ENCODE peak calls at places on chromosomes 11 and 22, in eight cellular contexts. M is brain microvascular endothelial cell, K is astrocyte, S is tibial nerve, P is hepatocyte, O is RWPE1, E is bronchial epithelial cell, Z is fibroblast of mammary gland. T is an unnamed sample.

GRCh38 chr11:127986073-127986472 is 601.3 kb downstream of the ETS1 start:
- DNase-seq in M (no peak), K (no peak), S (no peak), P (no peak), O (no peak), E (no peak), Z (no peak), T (no peak)

GRCh38 chr11:125514336-125515101 is 18.5 kb upstream of the FEZ1 start:
- DNase-seq in M (peak; percentile 75), K (peak; percentile 85), S (peak; percentile 29), P (peak; percentile 38), O (peak; percentile 71), E (peak; percentile 99), Z (peak; percentile 15), T (peak; percentile 72)

GRCh38 chr11:76637491-76638266 is 32.9 kb downstream of the LRRC32 start:
- DNase-seq in M (no peak), K (no peak), S (peak; percentile 53), P (peak; percentile 2), O (no peak), E (no peak), Z (no peak), T (no peak)

GRCh38 chr11:46290598-46291309 is 13.3 kb downstream of the CREB3L1 start:
- DNase-seq in M (peak; percentile 94), K (peak; percentile 94), S (peak; percentile 95), P (peak; percentile 98), O (no peak), E (peak; percentile 35), Z (peak; percentile 98), T (peak; percentile 91)

GRCh38 chr11:24155792-24156191 is 341.1 kb upstream of the LUZP2 start:
- DNase-seq in M (no peak), K (no peak), S (no peak), P (no peak), O (no peak), E (no peak), Z (no peak), T (peak; percentile 1)

GRCh38 chr22:42697542-42698013 is 23.1 kb downstream of the A4GALT start:
- DNase-seq in M (peak; percentile 77), K (peak; percentile 77), S (peak; percentile 29), P (peak; percentile 79), O (peak; percentile 68), E (peak; percentile 87), Z (peak; percentile 88), T (peak; percentile 94)

GRCh38 chr22:27801616-27802388 is at the start of gene MN1:
- DNase-seq in M (no peak), K (no peak), S (peak; percentile 64), P (peak; percentile 55), O (peak; percentile 57), E (peak; percentile 29), Z (peak; percentile 26), T (no peak)

GRCh38 chr11:20864628-20865027 is 195.2 kb downstream of the NELL1 start:
- DNase-seq in M (no peak), K (no peak), S (no peak), P (no peak), O (no peak), E (no peak), Z (no peak), T (no peak)

GRCh38 chr11:125373426-125374391 is 122.4 kb downstream of the FEZ1 start:
- DNase-seq in M (peak; percentile 61), K (peak; percentile 58), S (no peak), P (no peak), O (no peak), E (no peak), Z (no peak), T (no peak)

GRCh38 chr11:105609341-105609781 is 512 bp upstream of the GRIA4 start:
- DNase-seq in M (peak; percentile 28), K (no peak), S (no peak), P (peak; percentile 50), O (peak; percentile 34), E (peak; percentile 23), Z (peak; percentile 5), T (peak; percentile 57)

GRCh38 chr11:72350752-72351151 is 83.6 kb downstream of the CLPB start:
- DNase-seq in M (no peak), K (no peak), S (no peak), P (no peak), O (no peak), E (no peak), Z (peak; percentile 12), T (no peak)

GRCh38 chr11:29962243-29962642 is 54.6 kb downstream of the KCNA4 start:
- DNase-seq in M (no peak), K (no peak), S (no peak), P (peak; percentile 7), O (no peak), E (peak; percentile 11), Z (peak; percentile 2), T (peak; percentile 21)

GRCh38 chr22:32206774-32207758 is 2.2 kb upstream of the RFPL2 start:
- DNase-seq in M (peak; percentile 2), K (no peak), S (no peak), P (peak; percentile 39), O (no peak), E (peak; percentile 38), Z (peak; percentile 14), T (peak; percentile 62)

GRCh38 chr22:28002863-28003565 is 84.0 kb upstream of the PITPNB start:
- DNase-seq in M (no peak), K (no peak), S (no peak), P (no peak), O (peak; percentile 26), E (peak; percentile 62), Z (peak; percentile 38), T (peak; percentile 51)

GRCh38 chr11:63937713-63938480 is 905 bp upstream of the NAA40 start:
- DNase-seq in M (no peak), K (no peak), S (no peak), P (no peak), O (peak; percentile 67), E (no peak), Z (no peak), T (peak; percentile 50)

GRCh38 chr11:70908223-70908622 is 344.2 kb downstream of the SHANK2 start:
- DNase-seq in M (no peak), K (no peak), S (no peak), P (no peak), O (no peak), E (no peak), Z (no peak), T (no peak)

GRCh38 chr11:2102132-2102882 is 36.9 kb downstream of the IGF2 start:
- DNase-seq in M (no peak), K (no peak), S (no peak), P (no peak), O (no peak), E (no peak), Z (no peak), T (no peak)

GRCh38 chr11:3773180-3773579 is 24.2 kb downstream of the NUP98 start:
- DNase-seq in M (no peak), K (no peak), S (no peak), P (no peak), O (no peak), E (no peak), Z (no peak), T (no peak)

GRCh38 chr11:3781423-3781822 is 15.9 kb downstream of the NUP98 start:
- DNase-seq in M (no peak), K (peak; percentile 36), S (no peak), P (no peak), O (peak; percentile 7), E (peak; percentile 64), Z (peak; percentile 54), T (peak; percentile 54)

GRCh38 chr11:3775761-3776406 is 21.5 kb downstream of the NUP98 start:
- DNase-seq in M (no peak), K (no peak), S (no peak), P (no peak), O (no peak), E (no peak), Z (peak; percentile 26), T (no peak)
- TF ChIP-seq CTCF in M (no peak), K (no peak), S (no peak), P (no peak), O (no peak), E (no peak), Z (no peak), T (no peak)

DNA sequence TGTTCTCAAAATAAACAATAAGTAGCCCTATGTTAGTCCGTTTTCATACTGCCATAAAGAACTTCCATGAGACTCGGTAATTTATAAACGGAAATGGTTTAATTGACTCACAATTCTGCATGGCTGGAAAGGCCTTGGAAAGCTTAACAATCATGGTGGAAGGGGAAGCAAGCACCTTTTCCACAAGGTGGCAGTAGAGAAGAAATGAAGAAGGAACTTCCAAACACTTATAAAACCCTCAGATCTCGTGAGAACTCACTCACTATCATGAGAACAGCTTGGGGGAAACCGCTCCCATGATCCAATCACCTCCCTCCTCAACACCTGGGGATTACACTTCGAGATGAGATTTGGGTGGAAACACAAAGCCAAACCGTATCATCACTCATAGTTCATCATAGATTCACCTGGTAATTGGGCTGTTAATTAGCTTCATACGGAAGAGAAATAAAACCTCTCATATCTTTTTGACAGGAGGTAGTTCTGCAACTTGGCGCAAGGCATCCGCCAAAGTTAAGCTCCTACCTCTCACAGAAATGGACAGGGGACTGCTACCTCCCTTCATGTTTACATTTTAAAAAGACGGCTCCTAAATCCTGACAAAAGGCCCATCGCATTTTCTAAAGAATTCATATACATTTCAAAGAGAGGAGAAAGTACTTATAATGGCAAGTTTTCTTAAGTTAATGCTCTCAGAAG is 49.0 kb downstream of the MUC15 start:
- DNase-seq in M (peak; percentile 7), K (no peak), S (no peak), P (peak; percentile 30), O (no peak), E (peak; percentile 63), Z (peak; percentile 68), T (peak; percentile 47)
- TF ChIP-seq CTCF in M (peak; percentile 62), K (peak; percentile 26), S (no peak), P (peak; percentile 33), O (peak; percentile 28), E (peak; percentile 59), Z (peak; percentile 55), T (peak; percentile 33)

GRCh38 chr22:36829370-36830002 is 12.7 kb upstream of the PVALB start:
- DNase-seq in M (no peak), K (no peak), S (no peak), P (no peak), O (no peak), E (no peak), Z (no peak), T (no peak)
- TF ChIP-seq CTCF in M (peak; percentile 9), K (no peak), S (no peak), P (no peak), O (no peak), E (no peak), Z (no peak), T (no peak)

DNA sequence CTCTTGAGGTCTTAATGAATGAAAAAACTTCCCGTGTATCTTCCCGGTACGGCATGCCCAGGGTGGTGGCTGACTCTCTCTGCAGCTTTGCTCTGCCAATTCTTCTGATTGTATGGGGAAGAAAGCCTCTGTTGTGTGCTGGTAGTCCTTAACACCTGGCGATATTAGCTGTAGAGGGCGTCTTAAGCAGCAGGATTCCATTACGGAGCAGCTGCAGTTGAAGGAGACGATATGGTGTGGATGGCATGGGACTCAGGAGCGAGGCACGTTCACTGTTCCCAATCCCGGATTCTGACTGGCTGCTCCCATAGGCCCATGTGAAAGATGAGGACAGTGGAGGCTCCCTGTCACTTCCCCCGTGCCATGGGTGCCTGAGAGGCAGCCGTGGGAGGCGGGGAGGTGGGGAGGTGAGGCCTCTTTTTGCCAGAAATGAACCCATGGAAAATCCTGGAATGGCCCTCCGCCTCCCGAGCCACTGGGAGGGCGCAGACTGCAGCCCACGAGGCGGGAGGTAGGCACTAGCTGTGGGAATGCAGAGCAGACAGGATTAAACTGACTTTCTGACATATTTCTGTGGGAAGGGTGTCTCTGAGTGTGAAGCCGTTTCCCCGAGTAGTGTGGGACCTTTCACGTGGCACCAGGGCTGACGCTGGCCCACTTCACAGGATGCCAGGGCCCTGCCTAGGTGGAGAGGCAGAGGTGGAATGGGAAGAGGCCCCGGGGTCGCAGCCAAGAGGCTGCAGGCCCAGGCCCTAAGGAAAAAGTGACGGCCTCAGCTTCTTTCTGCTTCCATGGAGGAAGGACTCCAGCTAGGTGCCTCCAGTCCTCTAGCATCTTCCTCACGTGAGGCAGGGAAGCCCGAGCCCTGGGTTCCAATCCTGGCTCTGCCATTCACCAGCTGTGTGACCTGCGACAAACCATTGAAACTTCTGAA is 121.4 kb upstream of the CD82 start:
- DNase-seq in M (no peak), K (no peak), S (no peak), P (no peak), O (no peak), E (no peak), Z (no peak), T (no peak)
- TF ChIP-seq CTCF in M (no peak), K (no peak), S (no peak), P (no peak), O (no peak), E (no peak), Z (no peak), T (no peak)

T was measured in MCF 10A.